ENCODE peak calls at places on chromosome 15, in ten cellular contexts. Z, U, S, E, N, J, D, V, L and W are unnamed samples.

GRCh38 chr15:60590935-60591490 is 112.1 kb upstream of the ICE2 start:
- DNase-seq in Z (no peak), U (peak; percentile 92), S (peak; percentile 47), E (peak; percentile 7), N (peak; percentile 36), J (peak; percentile 57), D (no peak), V (no peak), L (peak; percentile 77), W (peak; percentile 68)

GRCh38 chr15:39880718-39881387 is 39.2 kb downstream of the GPR176 start:
- DNase-seq in Z (no peak), U (no peak), S (no peak), E (no peak), N (no peak), J (no peak), D (no peak), V (no peak), L (no peak), W (no peak)

GRCh38 chr15:56749982-56750381 is 16.7 kb upstream of the ZNF280D start:
- DNase-seq in Z (no peak), U (no peak), S (no peak), E (no peak), N (peak; percentile 43), J (no peak), D (no peak), V (no peak), L (no peak), W (no peak)

GRCh38 chr15:71084264-71084663 is 31.0 kb upstream of the THSD4 start:
- DNase-seq in Z (no peak), U (no peak), S (no peak), E (no peak), N (no peak), J (no peak), D (no peak), V (no peak), L (no peak), W (no peak)

GRCh38 chr15:47688573-47689086 is 28.7 kb upstream of the SEMA6D start:
- DNase-seq in Z (no peak), U (no peak), S (no peak), E (no peak), N (peak; percentile 83), J (no peak), D (no peak), V (no peak), L (no peak), W (no peak)

GRCh38 chr15:78010112-78010511 is 67.4 kb downstream of the TBC1D2B start:
- DNase-seq in Z (no peak), U (peak; percentile 23), S (no peak), E (no peak), N (no peak), J (no peak), D (no peak), V (no peak), L (no peak), W (no peak)

GRCh38 chr15:36208868-36209582 is 370.4 kb upstream of the CDIN1 start:
- DNase-seq in Z (no peak), U (no peak), S (no peak), E (no peak), N (peak; percentile 37), J (no peak), D (no peak), V (no peak), L (no peak), W (no peak)

GRCh38 chr15:29550834-29551465 is 271.3 kb downstream of the TJP1 start:
- DNase-seq in Z (no peak), U (peak; percentile 49), S (no peak), E (no peak), N (no peak), J (no peak), D (no peak), V (no peak), L (no peak), W (no peak)

GRCh38 chr15:59255647-59256380 is 49.2 kb downstream of the LDHAL6B start:
- DNase-seq in Z (no peak), U (no peak), S (no peak), E (no peak), N (peak; percentile 5), J (no peak), D (no peak), V (no peak), L (no peak), W (no peak)